ENCODE peak calls at places on chromosomes 4 and X, in nine cellular contexts. F, B, E, I, P, C, J, K and M are unnamed samples.

GRCh38 chr4:105246712-105247111 is 100.0 kb downstream of the TET2 start:
- DNase-seq in F (no peak), B (no peak), E (no peak), I (no peak), P (no peak), C (peak), J (peak), K (no peak), M (no peak)

GRCh38 chrX:17616936-17617335 is 120.4 kb upstream of the SCML1 start:
- DNase-seq in F (no peak), B (no peak), E (no peak), I (no peak), P (no peak), C (no peak), J (no peak), K (no peak), M (no peak)

GRCh38 chr4:37685211-37685725 is 908 bp downstream of the RELL1 start:
- DNase-seq in F (no peak), B (peak), E (peak), I (no peak), P (peak), C (peak), J (peak), K (peak), M (no peak)

GRCh38 chrX:45472968-45473367 is 272.3 kb upstream of the DIPK2B start:
- DNase-seq in F (no peak), B (no peak), E (no peak), I (no peak), P (no peak), C (peak), J (peak), K (no peak), M (no peak)

GRCh38 chr4:163709601-163710000 is 215.1 kb downstream of the TMA16 start:
- DNase-seq in F (no peak), B (no peak), E (no peak), I (no peak), P (no peak), C (no peak), J (no peak), K (no peak), M (no peak)

GRCh38 chrX:49912866-49913265 is 9.5 kb upstream of the CLCN5 start:
- DNase-seq in F (no peak), B (no peak), E (no peak), I (no peak), P (no peak), C (no peak), J (peak), K (no peak), M (no peak)

GRCh38 chr4:145670422-145670821 is 9.5 kb upstream of the C4orf51 start:
- DNase-seq in F (no peak), B (no peak), E (no peak), I (no peak), P (no peak), C (no peak), J (no peak), K (no peak), M (no peak)

GRCh38 chr4:189660737-189661330 is 279.8 kb upstream of the FRG1 start:
- DNase-seq in F (no peak), B (no peak), E (no peak), I (no peak), P (no peak), C (no peak), J (no peak), K (no peak), M (no peak)

GRCh38 chr4:2621419-2621818 is 85.0 kb downstream of the FAM193A start:
- DNase-seq in F (no peak), B (no peak), E (no peak), I (no peak), P (no peak), C (no peak), J (no peak), K (no peak), M (no peak)

GRCh38 chr4:47642985-47643745 is 158.1 kb downstream of the ATP10D start:
- DNase-seq in F (no peak), B (no peak), E (no peak), I (no peak), P (no peak), C (peak), J (peak), K (no peak), M (peak)

GRCh38 chr4:158787718-158788441 is 19.1 kb downstream of the FNIP2 start:
- DNase-seq in F (no peak), B (no peak), E (no peak), I (no peak), P (no peak), C (no peak), J (no peak), K (no peak), M (no peak)

GRCh38 chrX:48487362-48487785 is 11.4 kb downstream of the FTSJ1 start:
- DNase-seq in F (no peak), B (no peak), E (no peak), I (no peak), P (no peak), C (peak), J (peak), K (no peak), M (no peak)

GRCh38 chrX:55919367-55920221 is 202.0 kb downstream of the RRAGB start:
- DNase-seq in F (no peak), B (no peak), E (no peak), I (no peak), P (no peak), C (no peak), J (no peak), K (no peak), M (no peak)

GRCh38 chr4:182978152-182978827 is 61.1 kb upstream of the DCTD start:
- DNase-seq in F (no peak), B (no peak), E (no peak), I (no peak), P (no peak), C (peak), J (peak), K (no peak), M (no peak)

GRCh38 chrX:115940888-115941332 is 229.6 kb upstream of the AGTR2 start:
- DNase-seq in F (peak), B (no peak), E (peak), I (peak), P (no peak), C (peak), J (peak), K (no peak), M (peak)

GRCh38 chrX:39903343-39903742 is 194.4 kb downstream of the BCOR start:
- DNase-seq in F (no peak), B (no peak), E (no peak), I (no peak), P (no peak), C (peak), J (peak), K (no peak), M (no peak)

GRCh38 chrX:155998116-155998515 is 620 bp downstream of the IL9R start:
- DNase-seq in F (no peak), B (no peak), E (no peak), I (no peak), P (no peak), C (no peak), J (no peak), K (no peak), M (no peak)

GRCh38 chr4:110629780-110630500 is 7.1 kb upstream of the PITX2 start:
- DNase-seq in F (no peak), B (no peak), E (no peak), I (no peak), P (no peak), C (peak), J (no peak), K (no peak), M (no peak)

GRCh38 chr4:82865592-82865991 is 25.4 kb downstream of the SEC31A start:
- DNase-seq in F (no peak), B (no peak), E (peak), I (no peak), P (no peak), C (peak), J (peak), K (no peak), M (no peak)

GRCh38 chr4:78779280-78779679 is 3.1 kb downstream of the BMP2K start:
- DNase-seq in F (no peak), B (no peak), E (no peak), I (no peak), P (no peak), C (peak), J (peak), K (no peak), M (no peak)

GRCh38 chrX:49001521-49002090 is 458 bp downstream of the GRIPAP1 start:
- DNase-seq in F (peak), B (peak), E (no peak), I (peak), P (peak), C (peak), J (peak), K (peak), M (no peak)

GRCh38 chr4:123833156-123833555 is 436.6 kb downstream of the SPRY1 start:
- DNase-seq in F (no peak), B (no peak), E (no peak), I (no peak), P (no peak), C (no peak), J (peak), K (no peak), M (no peak)

GRCh38 chrX:16112428-16112827 is 10.9 kb upstream of the GRPR start:
- DNase-seq in F (no peak), B (no peak), E (no peak), I (no peak), P (no peak), C (no peak), J (no peak), K (no peak), M (no peak)

GRCh38 chr4:119172223-119172622 is 36.6 kb downstream of the MYOZ2 start:
- DNase-seq in F (no peak), B (no peak), E (no peak), I (no peak), P (no peak), C (no peak), J (peak), K (no peak), M (no peak)

GRCh38 chr4:8239226-8239625 is 30.3 kb upstream of the HTRA3 start:
- DNase-seq in F (no peak), B (no peak), E (no peak), I (no peak), P (no peak), C (no peak), J (no peak), K (no peak), M (no peak)